ENCODE peak calls at places on chromosomes 5 and 9, in nine cellular contexts. C, Y, T, A, M, N, Q, G and U are unnamed samples.

GRCh38 chr5:74035521-74035937 is 409.5 kb downstream of the ARHGEF28 start:
- DNase-seq in C (peak), Y (no peak), T (peak), A (no peak), M (peak), N (peak), Q (peak), G (peak), U (peak)

GRCh38 chr9:76729116-76729515 is 35.1 kb upstream of the PCA3 start:
- DNase-seq in C (no peak), Y (no peak), T (no peak), A (no peak), M (no peak), N (no peak), Q (no peak), G (no peak), U (no peak)

GRCh38 chr5:15013654-15014463 is 142.3 kb upstream of the ANKH start:
- DNase-seq in C (peak), Y (no peak), T (peak), A (peak), M (peak), N (peak), Q (no peak), G (no peak), U (peak)

GRCh38 chr5:74810915-74811314 is 43.9 kb downstream of the NSA2 start:
- DNase-seq in C (no peak), Y (no peak), T (no peak), A (no peak), M (no peak), N (no peak), Q (no peak), G (no peak), U (no peak)

GRCh38 chr5:7842531-7842930 is 8.4 kb downstream of the CFAP90 start:
- DNase-seq in C (no peak), Y (no peak), T (no peak), A (no peak), M (no peak), N (no peak), Q (no peak), G (no peak), U (no peak)

GRCh38 chr5:93433422-93433821 is 147.6 kb downstream of the NR2F1-AS1 start:
- DNase-seq in C (peak), Y (no peak), T (peak), A (no peak), M (no peak), N (no peak), Q (no peak), G (no peak), U (no peak)

GRCh38 chr9:120807607-120808379 is 14.6 kb upstream of the FBXW2 start:
- DNase-seq in C (no peak), Y (no peak), T (no peak), A (no peak), M (no peak), N (no peak), Q (no peak), G (no peak), U (no peak)

GRCh38 chr9:1055156-1055555 is 5.0 kb downstream of the DMRT2 start:
- DNase-seq in C (no peak), Y (no peak), T (no peak), A (no peak), M (no peak), N (no peak), Q (no peak), G (no peak), U (no peak)

GRCh38 chr5:40401281-40401680 is 278.4 kb upstream of the PTGER4 start:
- DNase-seq in C (no peak), Y (no peak), T (peak), A (no peak), M (no peak), N (no peak), Q (no peak), G (no peak), U (no peak)

GRCh38 chr5:117118499-117118898 is 543.9 kb upstream of the SEMA6A start:
- DNase-seq in C (no peak), Y (no peak), T (no peak), A (no peak), M (no peak), N (no peak), Q (no peak), G (no peak), U (no peak)

GRCh38 chr5:91058575-91058974 is 324.5 kb downstream of the ARRDC3 start:
- DNase-seq in C (no peak), Y (no peak), T (no peak), A (no peak), M (peak), N (no peak), Q (no peak), G (no peak), U (peak)

GRCh38 chr5:59079622-59080620 is 497.0 kb downstream of the RAB3C start:
- DNase-seq in C (peak), Y (no peak), T (peak), A (no peak), M (peak), N (no peak), Q (no peak), G (no peak), U (no peak)

GRCh38 chr9:34206561-34206960 is 27.7 kb downstream of the UBAP1 start:
- DNase-seq in C (no peak), Y (no peak), T (no peak), A (no peak), M (no peak), N (no peak), Q (no peak), G (no peak), U (no peak)

GRCh38 chr5:163718256-163718655 is 212.8 kb downstream of the MAT2B start:
- DNase-seq in C (no peak), Y (no peak), T (no peak), A (no peak), M (no peak), N (no peak), Q (no peak), G (no peak), U (no peak)

GRCh38 chr5:125496393-125496792 is 750.0 kb upstream of the ZNF608 start:
- DNase-seq in C (no peak), Y (no peak), T (no peak), A (no peak), M (no peak), N (no peak), Q (no peak), G (no peak), U (no peak)

GRCh38 chr9:135990468-135991429 is 29.6 kb upstream of the UBAC1 start:
- DNase-seq in C (peak), Y (peak), T (no peak), A (peak), M (peak), N (peak), Q (no peak), G (peak), U (peak)
- H3K4me3 ChIP-seq in C (no peak), Y (no peak), T (no peak), A (no peak), M (no peak), N (no peak), Q (no peak), G (no peak), U (no peak)

GRCh38 chr9:124263800-124264426 is 6.2 kb downstream of the NEK6 start:
- DNase-seq in C (no peak), Y (no peak), T (no peak), A (no peak), M (peak), N (no peak), Q (no peak), G (no peak), U (peak)

GRCh38 chr9:124263158-124263557 is 5.4 kb downstream of the NEK6 start:
- DNase-seq in C (peak), Y (no peak), T (no peak), A (no peak), M (no peak), N (no peak), Q (no peak), G (no peak), U (no peak)

GRCh38 chr9:124262596-124263045 is 4.9 kb downstream of the NEK6 start:
- DNase-seq in C (no peak), Y (no peak), T (no peak), A (peak), M (no peak), N (peak), Q (no peak), G (no peak), U (no peak)

GRCh38 chr9:124260769-124261603 is 3.2 kb downstream of the NEK6 start:
- DNase-seq in C (peak), Y (no peak), T (no peak), A (no peak), M (peak), N (no peak), Q (no peak), G (no peak), U (peak)

GRCh38 chr9:124261787-124262595 is 4.2 kb downstream of the NEK6 start:
- DNase-seq in C (no peak), Y (no peak), T (no peak), A (no peak), M (peak), N (no peak), Q (no peak), G (no peak), U (no peak)
- H3K4me3 ChIP-seq in C (peak), Y (no peak), T (peak), A (no peak), M (peak), N (no peak), Q (no peak), G (no peak), U (no peak)

DNA sequence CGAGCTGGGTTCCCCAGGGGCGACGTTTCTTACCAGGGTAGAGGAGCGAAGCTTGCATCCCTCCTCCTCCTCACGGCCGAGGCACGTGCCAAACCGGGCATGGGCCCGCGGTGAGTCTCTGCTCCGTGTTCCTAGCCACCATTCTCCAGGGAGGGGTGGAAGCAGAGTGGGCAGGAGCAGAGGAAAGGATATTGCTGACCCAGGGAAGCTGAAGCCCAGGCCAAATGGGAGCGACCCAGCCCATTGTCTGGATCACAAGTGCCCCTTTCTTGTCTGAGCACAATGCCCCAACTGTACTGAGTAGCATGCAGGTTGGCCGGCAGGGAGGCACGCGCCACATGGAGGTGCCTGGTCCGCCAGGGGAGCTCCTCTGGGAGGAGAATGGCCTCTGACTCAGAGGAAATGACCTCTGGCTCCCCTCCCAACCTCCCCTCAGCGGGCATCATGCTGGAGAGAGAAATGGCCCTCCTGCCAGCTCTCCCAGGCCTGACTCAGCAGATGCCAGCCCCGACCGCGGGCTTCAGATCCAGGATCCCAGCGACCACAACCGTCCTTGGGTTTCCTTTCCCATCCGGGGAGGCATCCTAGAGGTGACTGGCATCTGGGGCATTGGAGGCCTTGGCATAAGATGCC is 1.1 kb downstream of the PRR7 start:
- DNase-seq in C (peak), Y (peak), T (no peak), A (peak), M (peak), N (peak), Q (peak), G (no peak), U (peak)
- H3K4me3 ChIP-seq in C (peak), Y (no peak), T (peak), A (peak), M (no peak), N (peak), Q (peak), G (peak), U (no peak)

DNA sequence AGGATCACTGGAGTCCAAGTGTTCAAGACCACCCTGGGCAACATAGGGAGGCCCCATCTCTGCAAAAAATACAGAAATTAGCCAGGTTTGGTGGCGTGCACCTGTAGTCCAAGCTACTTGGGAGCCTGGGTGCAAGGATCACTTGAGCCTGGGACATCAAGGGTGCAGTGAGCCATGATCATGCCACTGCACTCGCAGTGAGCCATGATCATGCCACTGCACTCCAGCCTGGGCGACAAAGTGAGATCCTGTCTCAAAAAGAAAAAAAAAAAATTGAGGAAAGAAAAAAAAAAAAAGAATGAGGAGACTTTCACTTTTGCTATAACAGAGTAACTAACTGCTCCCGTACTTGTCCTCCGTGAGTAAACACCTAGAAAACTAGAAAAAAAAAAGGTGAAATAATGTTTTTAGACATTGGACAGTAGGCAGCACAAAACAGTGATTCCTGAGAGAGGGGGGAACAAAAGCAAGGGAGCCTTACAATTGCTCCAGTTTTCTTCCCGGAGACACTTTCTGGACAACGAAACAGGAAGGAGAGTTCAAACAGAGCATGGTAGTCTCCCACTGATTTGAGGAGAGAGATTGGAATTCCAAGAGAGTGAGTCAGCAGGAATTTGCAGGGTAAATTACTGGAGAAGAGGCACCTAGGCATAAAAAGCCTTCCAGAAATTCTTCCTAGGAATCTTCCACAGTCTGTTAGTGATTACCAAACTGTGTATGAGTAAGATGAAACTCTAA is 6.9 kb upstream of the ZBTB5 start:
- DNase-seq in C (peak), Y (no peak), T (peak), A (peak), M (peak), N (peak), Q (no peak), G (peak), U (peak)
- H3K4me3 ChIP-seq in C (peak), Y (peak), T (peak), A (no peak), M (peak), N (no peak), Q (peak), G (no peak), U (no peak)

GRCh38 chr5:11037080-11037479 is 276.0 kb upstream of the DAP start:
- DNase-seq in C (no peak), Y (no peak), T (no peak), A (no peak), M (no peak), N (no peak), Q (no peak), G (no peak), U (no peak)
- H3K4me3 ChIP-seq in C (no peak), Y (no peak), T (no peak), A (no peak), M (no peak), N (no peak), Q (no peak), G (no peak), U (no peak)

DNA sequence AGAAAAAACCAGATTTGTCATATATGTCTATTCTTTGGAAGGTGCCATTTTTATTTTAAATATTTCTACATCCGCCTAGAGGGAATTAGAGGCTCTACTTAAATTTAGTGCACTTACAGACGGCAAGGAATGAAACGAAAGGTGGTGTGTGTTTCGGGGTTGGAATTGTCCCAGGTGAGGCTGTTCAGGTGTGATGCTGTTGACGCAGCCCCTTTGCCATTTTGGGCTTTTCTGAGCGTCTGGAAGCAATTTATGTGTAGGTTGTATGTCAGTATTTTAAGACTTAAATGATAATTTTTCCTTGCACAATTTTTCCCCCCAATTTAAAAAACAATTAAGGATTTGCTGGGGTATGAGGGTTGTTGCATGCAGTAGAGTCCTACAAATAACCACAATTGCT is 2.0 kb downstream of the TENT4A start:
- DNase-seq in C (no peak), Y (no peak), T (no peak), A (no peak), M (no peak), N (no peak), Q (no peak), G (no peak), U (no peak)
- H3K4me3 ChIP-seq in C (peak), Y (peak), T (peak), A (peak), M (peak), N (peak), Q (peak), G (no peak), U (no peak)

GRCh38 chr5:103216137-103216536 is 42.4 kb upstream of the MACIR start:
- DNase-seq in C (no peak), Y (no peak), T (peak), A (no peak), M (peak), N (no peak), Q (no peak), G (no peak), U (no peak)

GRCh38 chr5:103211858-103212500 is 46.6 kb upstream of the MACIR start:
- DNase-seq in C (no peak), Y (no peak), T (no peak), A (no peak), M (peak), N (no peak), Q (no peak), G (no peak), U (peak)

GRCh38 chr5:103216697-103217096 is 41.9 kb upstream of the MACIR start:
- DNase-seq in C (no peak), Y (no peak), T (no peak), A (no peak), M (no peak), N (no peak), Q (no peak), G (no peak), U (no peak)

GRCh38 chr5:103218164-103218563 is 40.4 kb upstream of the MACIR start:
- DNase-seq in C (no peak), Y (no peak), T (peak), A (no peak), M (peak), N (no peak), Q (no peak), G (no peak), U (no peak)

GRCh38 chr5:103217101-103217500 is 41.5 kb upstream of the MACIR start:
- DNase-seq in C (no peak), Y (no peak), T (no peak), A (no peak), M (peak), N (no peak), Q (no peak), G (no peak), U (no peak)
- H3K4me3 ChIP-seq in C (no peak), Y (no peak), T (no peak), A (no peak), M (no peak), N (no peak), Q (no peak), G (no peak), U (no peak)

GRCh38 chr9:129402931-129403742 is 217.8 kb downstream of the C9orf50 start:
- DNase-seq in C (no peak), Y (no peak), T (no peak), A (no peak), M (no peak), N (no peak), Q (no peak), G (no peak), U (no peak)
- H3K4me3 ChIP-seq in C (no peak), Y (no peak), T (no peak), A (no peak), M (no peak), N (peak), Q (no peak), G (no peak), U (no peak)